ENCODE peak calls at places on chromosomes 3 and 15, in nine cellular contexts. L is heart right ventricle; R is tibial artery; M is aorta; E is psoas muscle; V is lung; P is CD4-positive, alpha-beta memory T cell; T is IMR-90; A is lower lobe of right lung. W is an unnamed sample.

GRCh38 chr3:43768594-43768993 is 77.9 kb downstream of the ABHD5 start:
- DNase-seq in P (no peak), E (peak; percentile 57), A (peak; percentile 58), T (peak; percentile 31), R (peak; percentile 77), L (peak; percentile 28), M (peak; percentile 60), V (peak; percentile 45), W (no peak)

GRCh38 chr15:33310481-33311311 is at the start of gene RYR3:
- DNase-seq in V (no peak), T (no peak), P (no peak), A (no peak), R (peak; percentile 73), E (peak; percentile 73), L (peak; percentile 10), M (peak; percentile 66), W (no peak)

GRCh38 chr15:98649996-98650870 is 1.9 kb downstream of the IGF1R start:
- DNase-seq in V (peak; percentile 36), P (peak; percentile 56), R (peak; percentile 76), M (peak; percentile 69), A (peak; percentile 66), L (peak; percentile 39), E (peak; percentile 74), T (peak; percentile 39), W (no peak)

GRCh38 chr3:58769065-58769464 is 102.5 kb upstream of the FAM3D start:
- DNase-seq in P (no peak), L (no peak), M (no peak), V (no peak), T (no peak), E (no peak), R (no peak), A (no peak), W (no peak)

GRCh38 chr15:83746231-83746630 is 92.3 kb downstream of the ADAMTSL3 start:
- DNase-seq in A (no peak), M (no peak), P (no peak), L (no peak), E (no peak), T (no peak), R (no peak), V (no peak), W (no peak)

GRCh38 chr15:87570186-87570585 is 686.4 kb downstream of the NTRK3 start:
- DNase-seq in V (no peak), M (no peak), T (no peak), P (no peak), E (no peak), A (no peak), L (no peak), R (no peak), W (no peak)

GRCh38 chr3:158167737-158168469 is 58.0 kb downstream of the RSRC1 start:
- DNase-seq in L (no peak), M (no peak), V (no peak), E (no peak), T (peak; percentile 98), R (no peak), P (no peak), A (no peak), W (no peak)

GRCh38 chr3:127044996-127045395 is 62.1 kb downstream of the PLXNA1 start:
- DNase-seq in M (peak; percentile 53), L (no peak), V (peak; percentile 70), P (no peak), T (peak; percentile 3), E (peak; percentile 39), A (peak; percentile 73), R (peak; percentile 63), W (no peak)

GRCh38 chr3:13263770-13264467 is 156.2 kb downstream of the NUP210 start:
- DNase-seq in A (no peak), P (no peak), R (no peak), M (peak; percentile 56), V (no peak), L (peak; percentile 35), T (no peak), E (peak; percentile 56), W (no peak)

GRCh38 chr3:149641011-149641728 is 16.7 kb downstream of the WWTR1 start:
- DNase-seq in R (no peak), V (no peak), M (no peak), P (no peak), E (no peak), A (no peak), T (no peak), L (no peak), W (no peak)

GRCh38 chr3:174874258-174874657 is 15.1 kb downstream of the NAALADL2 start:
- DNase-seq in A (no peak), T (no peak), R (no peak), M (no peak), V (no peak), L (no peak), E (no peak), P (no peak), W (no peak)

GRCh38 chr15:80504931-80505330 is 100.7 kb downstream of the ARNT2 start:
- DNase-seq in T (no peak), L (no peak), V (no peak), A (no peak), E (no peak), P (no peak), M (no peak), R (no peak), W (no peak)

GRCh38 chr15:60020736-60021135 is 16.6 kb downstream of the FOXB1 start:
- DNase-seq in M (no peak), R (no peak), V (no peak), L (no peak), T (no peak), A (no peak), P (no peak), E (no peak), W (no peak)

GRCh38 chr15:92810418-92811138 is 89.5 kb upstream of the CHD2 start:
- DNase-seq in E (peak; percentile 74), R (peak; percentile 84), L (peak; percentile 72), A (peak; percentile 91), M (peak; percentile 82), P (no peak), V (peak; percentile 75), T (peak; percentile 78), W (no peak)

GRCh38 chr3:127149621-127150310 is 43.2 kb upstream of the PRR23E start:
- DNase-seq in L (no peak), T (no peak), P (no peak), A (no peak), M (no peak), E (peak; percentile 33), R (peak; percentile 21), V (no peak), W (no peak)

DNA sequence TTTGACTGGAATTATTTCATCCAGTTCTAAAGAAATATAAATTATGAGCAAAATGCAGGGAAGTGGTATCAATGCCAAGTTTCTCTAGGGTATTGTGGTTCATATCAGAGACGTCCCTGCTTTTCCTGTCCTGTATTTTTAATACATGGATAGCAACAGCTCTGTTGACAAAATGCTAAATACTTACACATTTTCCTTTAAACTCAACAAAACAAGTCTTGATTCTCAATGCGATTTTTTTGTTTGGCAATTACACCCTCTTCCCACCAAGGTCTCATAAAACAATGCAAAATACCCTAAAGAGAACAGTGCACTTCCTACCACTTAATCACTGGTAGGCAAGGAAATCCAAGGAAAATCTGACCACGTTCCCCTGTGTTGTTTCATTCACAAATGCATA is 120.0 kb downstream of the DUT start:
- DNase-seq in M (no peak), L (no peak), V (no peak), T (no peak), R (no peak), E (no peak), P (no peak), A (no peak), W (no peak)
- H3K27me3 ChIP-seq in M (no peaks in the 10 kb centered on the region), L (no peaks in the 10 kb centered on the region), V (no peaks in the 10 kb centered on the region), T (no peaks in the 10 kb centered on the region), R (no peaks in the 10 kb centered on the region), E (no peaks in the 10 kb centered on the region), P (no peaks in the 10 kb centered on the region), A (no peaks in the 10 kb centered on the region), W (no peaks in the 10 kb centered on the region)

GRCh38 chr3:151871639-151872468 is 1.6 kb upstream of the SUCNR1 start:
- DNase-seq in V (no peak), M (no peak), E (no peak), T (no peak), P (no peak), L (no peak), A (no peak), R (no peak), W (no peak)

GRCh38 chr3:151869186-151869585 is 4.3 kb upstream of the SUCNR1 start:
- DNase-seq in L (no peak), R (no peak), T (no peak), P (no peak), V (no peak), M (no peak), E (no peak), A (no peak), W (no peak)

GRCh38 chr3:151877269-151877668 is 3.8 kb downstream of the SUCNR1 start:
- DNase-seq in E (no peak), M (no peak), P (no peak), V (no peak), A (no peak), T (no peak), L (no peak), R (no peak), W (no peak)

GRCh38 chr3:151875759-151876158 is 2.3 kb downstream of the SUCNR1 start:
- DNase-seq in R (no peak), T (peak; percentile 46), M (no peak), P (no peak), E (no peak), L (no peak), A (no peak), V (no peak), W (no peak)

DNA sequence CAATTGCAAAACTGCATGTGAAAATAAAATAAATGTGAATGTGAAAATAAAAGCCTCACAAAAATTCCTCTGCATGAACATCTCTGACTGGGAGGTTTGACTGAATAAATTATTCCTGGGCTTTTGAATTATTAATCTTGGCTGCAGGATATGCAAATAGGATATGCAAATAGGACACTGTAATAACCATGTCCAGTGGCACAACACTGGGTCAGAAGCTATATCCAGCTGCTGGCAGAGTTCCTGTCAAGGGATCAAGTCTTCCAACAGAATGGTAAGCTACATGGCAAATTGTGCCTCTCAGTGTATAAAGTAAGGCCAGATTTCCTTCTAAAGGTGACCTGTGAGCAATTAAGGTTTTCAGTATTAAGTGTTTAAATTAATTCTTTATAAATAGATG is at the start of gene SUCNR1:
- DNase-seq in E (no peak), L (no peak), M (no peak), T (no peak), A (no peak), P (no peak), R (no peak), V (no peak), W (no peak)
- H3K27ac ChIP-seq in E (no peak within 1 kb of the TSS), L (no peak within 1 kb of the TSS), M (no peak within 1 kb of the TSS), T (no peak within 1 kb of the TSS), A (no peak within 1 kb of the TSS), P (no peak within 1 kb of the TSS), R (no peak within 1 kb of the TSS), V (no peak within 1 kb of the TSS), W (no peak within 1 kb of the TSS)

GRCh38 chr3:28576590-28577220 is 228.1 kb upstream of the AZI2 start:
- DNase-seq in P (no peak), T (no peak), M (no peak), R (no peak), A (no peak), E (no peak), V (no peak), L (no peak), W (no peak)
- H3K27me3 ChIP-seq in P (peaks cover 12% of the 10 kb centered on the region), T (peaks cover 30% of the 10 kb centered on the region), M (no peaks in the 10 kb centered on the region), R (no peaks in the 10 kb centered on the region), A (peaks cover 41% of the 10 kb centered on the region), E (no peaks in the 10 kb centered on the region), V (no peaks in the 10 kb centered on the region), L (peaks cover 5% of the 10 kb centered on the region), W (peaks cover 10% of the 10 kb centered on the region)

GRCh38 chr3:166498439-166498838 is 661.2 kb upstream of the BCHE start:
- DNase-seq in L (no peak), V (no peak), T (no peak), R (no peak), E (no peak), A (no peak), P (no peak), M (no peak), W (no peak)
- H3K27ac ChIP-seq in L (no peak overlapping the region), V (no peak overlapping the region), T (no peak overlapping the region), R (no peak overlapping the region), E (no peak overlapping the region), A (no peak overlapping the region), P (no peak overlapping the region), M (no peak overlapping the region), W (no peak overlapping the region)

W was measured in iPS DF 6.9.